ENCODE peak calls at places on chromosomes 2 and 18, in ten cellular contexts. D, S, P, F, X, N, Q, A, J and R are unnamed samples.

GRCh38 chr18:59460060-59460395 is 101.0 kb upstream of the LMAN1 start:
- DNase-seq in S (no peak), X (no peak), F (no peak), J (peak; percentile 40), P (no peak), N (peak; percentile 23), A (no peak), Q (no peak), D (no peak), R (no peak)

GRCh38 chr2:64478502-64479230 is 24.7 kb downstream of the LGALSL start:
- DNase-seq in A (no peak), D (no peak), P (no peak), S (no peak), X (no peak), Q (no peak), F (no peak), N (no peak), J (no peak), R (no peak)

GRCh38 chr18:73653836-73654235 is 493.8 kb downstream of the FBXO15 start:
- DNase-seq in Q (no peak), D (no peak), A (no peak), J (no peak), F (no peak), P (no peak), S (no peak), N (no peak), X (no peak), R (no peak)

GRCh38 chr2:206800501-206801416 is 35.4 kb downstream of the FASTKD2 start:
- DNase-seq in S (peak; percentile 57), Q (peak; percentile 38), P (peak; percentile 83), D (peak; percentile 29), X (peak; percentile 68), N (peak; percentile 68), F (peak; percentile 44), J (peak; percentile 76), A (no peak), R (peak; percentile 40)

GRCh38 chr18:79788096-79789085 is 9.3 kb upstream of the KCNG2 start:
- DNase-seq in N (no peak), P (peak; percentile 52), S (no peak), F (no peak), X (no peak), A (no peak), J (no peak), Q (no peak), D (no peak), R (no peak)

GRCh38 chr18:71028285-71028762 is 739.5 kb downstream of the SOCS6 start:
- DNase-seq in P (no peak), N (no peak), X (no peak), D (no peak), F (no peak), Q (no peak), J (no peak), A (no peak), S (no peak), R (no peak)

GRCh38 chr2:240818543-240819403 is 1.2 kb downstream of the KIF1A start:
- DNase-seq in N (peak; percentile 7), Q (no peak), P (no peak), J (no peak), S (no peak), D (no peak), A (no peak), F (no peak), X (no peak), R (no peak)

GRCh38 chr2:234951386-234952269 is at the start of gene SH3BP4:
- DNase-seq in X (peak; percentile 89), P (peak; percentile 86), A (peak; percentile 88), Q (peak; percentile 63), J (peak; percentile 72), F (peak; percentile 73), N (peak; percentile 79), D (peak; percentile 81), S (peak; percentile 87), R (peak; percentile 69)

GRCh38 chr18:79392226-79392625 is 3.5 kb upstream of the NFATC1 start:
- DNase-seq in S (no peak), X (no peak), J (no peak), D (no peak), A (peak; percentile 64), Q (no peak), F (no peak), P (peak; percentile 58), N (no peak), R (no peak)

GRCh38 chr2:111239107-111239506 is 118.4 kb downstream of the BCL2L11 start:
- DNase-seq in S (no peak), Q (no peak), N (no peak), P (no peak), A (no peak), J (no peak), D (no peak), F (no peak), X (no peak), R (no peak)

GRCh38 chr2:240419321-240419720 is 16.1 kb upstream of the GPC1 start:
- DNase-seq in A (peak; percentile 19), J (no peak), Q (no peak), D (no peak), P (peak; percentile 58), S (no peak), N (no peak), F (no peak), X (no peak), R (no peak)

GRCh38 chr18:79798999-79799370 is 1.2 kb downstream of the KCNG2 start:
- DNase-seq in D (no peak), N (no peak), X (no peak), S (no peak), Q (no peak), P (no peak), F (no peak), A (no peak), J (no peak), R (no peak)

GRCh38 chr2:11457935-11458334 is 8.0 kb downstream of the E2F6 start:
- DNase-seq in Q (no peak), X (no peak), S (no peak), P (no peak), A (no peak), N (no peak), J (no peak), F (no peak), D (no peak), R (no peak)

GRCh38 chr18:36583155-36583745 is 245.6 kb downstream of the TPGS2 start:
- DNase-seq in F (no peak), P (no peak), D (no peak), N (no peak), A (no peak), Q (no peak), J (no peak), X (no peak), S (no peak), R (no peak)

DNA sequence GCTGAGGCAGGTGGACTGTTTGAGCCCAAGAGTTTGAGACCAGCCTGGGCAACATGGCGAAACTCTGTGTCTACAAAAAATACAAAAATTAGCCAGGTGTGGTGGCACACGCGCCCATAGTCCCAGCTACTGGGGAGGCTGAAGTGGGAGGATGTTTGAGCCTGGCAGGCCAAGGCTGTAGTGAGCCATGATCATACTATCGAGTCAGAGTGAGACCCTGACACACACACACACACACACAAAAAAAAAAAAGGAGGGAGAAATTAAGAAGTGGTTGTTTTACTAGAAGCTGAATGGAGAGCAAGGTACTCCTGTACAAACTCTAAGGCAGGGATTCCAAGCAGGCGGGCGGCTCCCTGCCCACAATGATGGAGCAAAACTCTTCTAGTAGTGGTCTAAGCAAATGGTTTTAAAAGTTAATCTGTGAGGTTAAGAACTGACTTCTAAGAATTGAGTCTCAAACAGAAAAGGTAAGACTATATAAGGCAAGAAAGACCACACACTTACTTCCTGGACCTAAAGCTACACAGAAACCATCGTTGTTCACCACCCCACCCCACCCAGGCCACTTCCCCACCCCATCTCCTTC is 2.6 kb downstream of the ANKRD44 start:
- DNase-seq in Q (no peak), A (no peak), X (no peak), J (no peak), P (no peak), D (no peak), F (no peak), S (peak; percentile 20), N (no peak), R (no peak)
- TF ChIP-seq POLR2A in Q (no peak), A (no peak), X (no peak), J (no peak), P (no peak), D (no peak), F (no peak), S (no peak), N (no peak), R (no peak)

DNA sequence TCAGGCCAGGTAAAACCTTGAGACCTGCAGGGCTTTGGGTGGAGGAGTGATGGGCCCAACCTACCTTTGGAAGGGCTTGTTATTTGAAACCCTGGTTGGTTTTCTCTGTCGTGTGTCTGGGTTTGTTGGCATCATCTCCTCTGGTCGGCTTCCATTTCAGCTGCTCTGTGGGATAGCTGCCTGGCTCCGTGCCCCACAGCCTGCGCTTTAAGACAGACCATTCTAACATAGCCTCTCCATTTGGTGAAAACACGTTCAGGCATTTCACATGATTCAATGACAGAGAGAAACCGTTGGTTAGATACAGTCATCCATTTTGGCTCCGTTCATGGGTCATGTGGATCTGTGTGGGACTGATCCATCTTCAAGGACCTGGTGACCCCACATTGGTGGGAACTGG is 37.0 kb upstream of the LYPD6B start:
- DNase-seq in S (no peak), J (no peak), D (no peak), X (no peak), Q (no peak), F (no peak), A (no peak), N (no peak), P (no peak), R (no peak)
- H3K4me1 ChIP-seq in S (no peaks in the 10 kb centered on the region), J (no peaks in the 10 kb centered on the region), D (no peaks in the 10 kb centered on the region), X (no peaks in the 10 kb centered on the region), Q (no peaks in the 10 kb centered on the region), F (peaks cover 19% of the 10 kb centered on the region), A (peaks cover 20% of the 10 kb centered on the region), N (no peaks in the 10 kb centered on the region), P (no peaks in the 10 kb centered on the region), R (no peaks in the 10 kb centered on the region)

GRCh38 chr2:218418717-218419458 is at the start of gene VIL1:
- DNase-seq in P (no peak), F (no peak), N (no peak), S (peak; percentile 93), Q (no peak), J (no peak), X (no peak), D (no peak), A (no peak), R (no peak)
- TF ChIP-seq POLR2A in P (no peak), F (no peak), N (no peak), S (peak; percentile 88), Q (no peak), J (no peak), X (no peak), D (no peak), A (no peak), R (no peak)

DNA sequence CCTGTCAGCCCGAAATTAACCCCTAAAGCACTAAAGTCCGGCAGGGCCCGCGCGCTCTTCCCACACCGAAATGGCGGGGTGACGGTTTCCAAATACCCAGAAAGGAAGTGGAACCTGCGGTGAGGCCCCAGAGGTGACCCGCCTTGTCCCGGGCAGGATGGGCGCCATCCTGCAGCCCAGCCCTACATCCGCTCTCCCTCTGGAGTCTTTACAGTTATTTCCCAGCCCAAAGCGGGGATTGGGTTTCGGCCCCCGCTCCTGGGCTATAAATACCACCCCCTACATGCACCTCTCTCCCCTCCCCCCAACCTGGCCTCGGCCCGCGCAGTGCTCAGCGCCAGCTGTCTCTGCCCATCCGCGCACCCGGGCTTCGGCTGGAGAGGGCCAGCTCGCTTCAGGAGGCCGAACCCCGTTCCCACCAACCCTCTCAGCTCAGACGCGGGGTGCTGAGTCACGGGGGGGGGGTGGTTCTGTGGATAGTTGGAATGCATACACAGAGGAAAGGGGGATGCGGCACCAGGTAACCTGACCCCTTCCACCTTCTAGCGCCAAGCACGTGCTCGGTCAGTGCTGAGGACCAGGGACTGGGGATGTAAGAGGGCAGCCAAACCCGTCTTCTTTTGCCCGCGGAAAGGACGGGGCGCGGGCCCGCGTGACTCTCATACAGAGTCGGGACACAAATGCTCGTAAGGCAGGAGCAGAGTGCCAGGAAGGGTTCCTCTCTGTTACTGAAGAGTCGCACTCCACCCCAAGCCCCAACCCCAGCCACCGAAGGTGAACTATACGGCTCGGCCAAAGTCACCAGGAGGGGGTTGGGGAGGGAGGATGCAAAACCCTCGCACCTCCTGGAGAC is at the start of gene TUBA4B:
- DNase-seq in A (no peak), J (peak; percentile 50), P (peak; percentile 78), Q (peak; percentile 6), N (peak; percentile 46), F (no peak), S (peak; percentile 65), X (peak; percentile 46), D (peak; percentile 58), R (no peak)
- H3K4me1 ChIP-seq in A (peaks cover 68% of the 10 kb centered on the region), J (peaks cover 40% of the 10 kb centered on the region), P (peaks cover 60% of the 10 kb centered on the region), Q (peaks cover 46% of the 10 kb centered on the region), N (peaks cover 23% of the 10 kb centered on the region), F (peaks cover 17% of the 10 kb centered on the region), S (peaks cover 55% of the 10 kb centered on the region), X (peaks cover 51% of the 10 kb centered on the region), D (peaks cover 18% of the 10 kb centered on the region), R (no peaks in the 10 kb centered on the region)